ENCODE peak calls at places on chromosomes 7 and 10, in six cellular contexts. R, L, G, J, X and T are unnamed samples.

GRCh38 chr7:130639391-130639790 is 29.2 kb downstream of the COPG2 start:
- DNase-seq in X (no peak), L (no peak), G (no peak), R (no peak), J (no peak), T (no peak)

GRCh38 chr10:22427890-22428571 is 82.7 kb downstream of the SPAG6 start:
- DNase-seq in J (no peak), R (no peak), G (no peak), X (peak; percentile 96), L (peak; percentile 90), T (peak; percentile 91)

GRCh38 chr10:25405871-25406270 is 231.1 kb downstream of the GPR158 start:
- DNase-seq in X (peak; percentile 51), G (no peak), L (no peak), R (no peak), J (no peak), T (no peak)

GRCh38 chr10:43250925-43251663 is 15.8 kb downstream of the RASGEF1A start:
- DNase-seq in X (no peak), R (peak; percentile 2), L (no peak), G (no peak), J (no peak), T (no peak)

GRCh38 chr10:106636781-106637491 is 527.6 kb downstream of the SORCS1 start:
- DNase-seq in X (no peak), R (no peak), L (no peak), G (no peak), J (no peak), T (no peak)

GRCh38 chr7:73728551-73728950 is 9.1 kb upstream of the STX1A start:
- DNase-seq in J (no peak), X (no peak), L (no peak), R (no peak), G (no peak), T (no peak)

GRCh38 chr7:43211693-43212092 is 99.2 kb downstream of the HECW1 start:
- DNase-seq in X (no peak), L (no peak), R (no peak), G (no peak), J (no peak), T (no peak)

GRCh38 chr10:30671011-30671616 is 41.6 kb upstream of the LYZL2 start:
- DNase-seq in R (peak; percentile 33), J (peak; percentile 55), G (peak; percentile 5), X (peak; percentile 72), L (peak; percentile 81), T (peak; percentile 32)

GRCh38 chr7:99829520-99830160 is 1.8 kb downstream of the CYP3A43 start:
- DNase-seq in L (no peak), J (no peak), R (no peak), X (peak; percentile 33), G (no peak), T (no peak)

GRCh38 chr7:157887400-157887799 is 550.6 kb downstream of the DNAJB6 start:
- DNase-seq in J (no peak), G (no peak), R (no peak), L (no peak), X (no peak), T (no peak)

GRCh38 chr7:44959956-44960640 is 18.7 kb downstream of the MYO1G start:
- DNase-seq in L (no peak), G (no peak), J (no peak), R (peak; percentile 12), X (no peak), T (no peak)

GRCh38 chr7:56079450-56080185 is 13.1 kb downstream of the PHKG1 start:
- DNase-seq in R (no peak), L (peak; percentile 71), X (peak; percentile 25), J (peak; percentile 55), G (peak; percentile 69), T (peak; percentile 89)

GRCh38 chr7:2527505-2528464 is 8.2 kb downstream of the LFNG start:
- DNase-seq in X (peak; percentile 68), G (no peak), J (no peak), L (peak; percentile 66), R (peak; percentile 58), T (no peak)